ENCODE peak calls at places on chromosome 4, in five cellular contexts. N is OCI-LY7, K is sigmoid colon, G is mesenchymal stem cell, E is heart left ventricle. H is an unnamed sample. For H3K4me1, the result is how much of the 10 kb centered on the place peaks cover.

GRCh38 chr4:2593003-2593402 is 56.6 kb downstream of the FAM193A start:
- DNase-seq in N (no peak), K (no peak), G (no peak), E (no peak), H (no peak)

GRCh38 chr4:129344058-129344457 is 248.1 kb downstream of the C4orf33 start:
- DNase-seq in N (peak), K (no peak), G (peak), E (no peak), H (peak)

GRCh38 chr4:37717575-37717974 is 31.4 kb upstream of the RELL1 start:
- DNase-seq in N (no peak), K (no peak), G (peak), E (no peak), H (no peak)

GRCh38 chr4:7239844-7240243 is 47.5 kb downstream of the SORCS2 start:
- DNase-seq in N (no peak), K (no peak), G (no peak), E (peak), H (no peak)

GRCh38 chr4:31023109-31023508 is 302.9 kb downstream of the PCDH7 start:
- DNase-seq in N (no peak), K (no peak), G (no peak), E (no peak), H (no peak)

GRCh38 chr4:143207555-143207954 is 22.8 kb downstream of the USP38 start:
- DNase-seq in N (peak), K (no peak), G (peak), E (no peak), H (no peak)

GRCh38 chr4:26877946-26878345 is 17.3 kb downstream of the STIM2 start:
- DNase-seq in N (no peak), K (no peak), G (no peak), E (no peak), H (no peak)

GRCh38 chr4:3473943-3474335 is 10.8 kb downstream of the DOK7 start:
- DNase-seq in N (no peak), K (no peak), G (no peak), E (no peak), H (no peak)

GRCh38 chr4:2260336-2261109 is 1.4 kb downstream of the MXD4 start:
- DNase-seq in N (no peak), K (peak), G (no peak), E (peak), H (no peak)

GRCh38 chr4:156559346-156559745 is 412.3 kb downstream of the PDGFC start:
- DNase-seq in N (no peak), K (no peak), G (no peak), E (no peak), H (no peak)

GRCh38 chr4:70538869-70539268 is 20.5 kb downstream of the AMTN start:
- DNase-seq in N (no peak), K (no peak), G (no peak), E (no peak), H (no peak)

GRCh38 chr4:92234393-92235176 is 69.2 kb upstream of the GRID2 start:
- DNase-seq in N (no peak), K (no peak), G (peak), E (no peak), H (peak)

GRCh38 chr4:105620640-105621323 is 68.4 kb downstream of the ARHGEF38 start:
- DNase-seq in N (no peak), K (no peak), G (peak), E (peak), H (no peak)

GRCh38 chr4:173332963-173333657 is 1.0 kb downstream of the HMGB2 start:
- DNase-seq in N (no peak), K (no peak), G (peak), E (no peak), H (peak)

GRCh38 chr4:122450847-122451246 is 5.7 kb downstream of the IL2 start:
- DNase-seq in N (peak), K (no peak), G (peak), E (no peak), H (peak)

GRCh38 chr4:14259926-14260325 is 632.4 kb upstream of the BOD1L1 start:
- DNase-seq in N (no peak), K (no peak), G (no peak), E (no peak), H (no peak)

GRCh38 chr4:119678761-119679160 is 50.2 kb upstream of the PDE5A start:
- DNase-seq in N (no peak), K (no peak), G (no peak), E (no peak), H (no peak)

GRCh38 chr4:152257601-152258066 is 278.3 kb downstream of the FBXW7 start:
- DNase-seq in N (no peak), K (no peak), G (peak), E (no peak), H (peak)

GRCh38 chr4:6955261-6955911 is 45.8 kb downstream of the TBC1D14 start:
- DNase-seq in N (no peak), K (no peak), G (no peak), E (no peak), H (no peak)

GRCh38 chr4:162939086-162939485 is 227.6 kb downstream of the NAF1 start:
- DNase-seq in N (no peak), K (no peak), G (no peak), E (no peak), H (no peak)

GRCh38 chr4:114945616-114946015 is 167.8 kb downstream of the NDST4 start:
- DNase-seq in N (no peak), K (no peak), G (no peak), E (no peak), H (no peak)

GRCh38 chr4:77203380-77204197 is 46.6 kb downstream of the CCNG2 start:
- DNase-seq in N (peak), K (peak), G (peak), E (no peak), H (peak)

DNA sequence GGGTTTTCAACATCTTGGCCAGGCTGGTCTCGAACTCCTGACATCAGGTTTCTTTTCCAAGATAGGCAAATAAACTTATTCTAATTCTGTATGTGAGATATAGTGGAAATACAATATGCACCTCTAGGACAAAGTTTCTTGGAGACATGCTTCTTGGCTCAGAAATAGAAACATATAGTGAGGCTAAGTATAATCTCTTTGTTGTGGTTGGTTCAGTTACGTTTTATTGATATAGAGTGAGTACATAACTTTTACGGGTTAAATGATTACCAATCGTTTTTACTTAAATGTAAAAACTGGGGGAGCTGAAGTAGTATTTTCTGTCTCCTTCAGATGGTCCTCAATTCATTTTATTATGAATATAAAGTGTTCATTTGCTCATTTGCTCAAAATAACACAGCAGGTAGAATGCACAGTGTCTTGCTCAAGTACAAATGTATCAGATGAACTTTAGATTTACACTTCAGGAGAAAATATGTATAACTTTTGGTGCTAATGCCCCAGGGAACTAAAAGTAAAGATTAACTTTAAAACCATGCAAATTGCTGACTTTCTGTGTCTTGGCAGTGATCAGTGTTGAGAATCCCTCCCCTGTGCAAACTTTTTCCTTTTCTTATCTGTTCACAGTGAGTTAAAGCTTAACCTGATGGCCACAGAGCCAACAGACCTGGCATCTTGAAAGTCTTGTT is 77.6 kb downstream of the AFF1 start:
- DNase-seq in N (no peak), K (no peak), G (no peak), E (no peak), H (no peak)
- H3K4me1 ChIP-seq in N (half or more), K (half or more), G (under half), E (half or more), H (half or more)

GRCh38 chr4:8473198-8473919 is 32.8 kb downstream of the TRMT44 start:
- DNase-seq in N (no peak), K (no peak), G (no peak), E (no peak), H (no peak)
- H3K4me3 ChIP-seq in N (no peak), K (no peak), G (peak), E (no peak), H (no peak)

GRCh38 chr4:42646999-42647541 is 9.8 kb downstream of the ATP8A1 start:
- DNase-seq in N (no peak), K (no peak), G (no peak), E (no peak), H (no peak)
- H3K4me1 ChIP-seq in N (half or more), K (under half), G (under half), E (under half), H (under half)

DNA sequence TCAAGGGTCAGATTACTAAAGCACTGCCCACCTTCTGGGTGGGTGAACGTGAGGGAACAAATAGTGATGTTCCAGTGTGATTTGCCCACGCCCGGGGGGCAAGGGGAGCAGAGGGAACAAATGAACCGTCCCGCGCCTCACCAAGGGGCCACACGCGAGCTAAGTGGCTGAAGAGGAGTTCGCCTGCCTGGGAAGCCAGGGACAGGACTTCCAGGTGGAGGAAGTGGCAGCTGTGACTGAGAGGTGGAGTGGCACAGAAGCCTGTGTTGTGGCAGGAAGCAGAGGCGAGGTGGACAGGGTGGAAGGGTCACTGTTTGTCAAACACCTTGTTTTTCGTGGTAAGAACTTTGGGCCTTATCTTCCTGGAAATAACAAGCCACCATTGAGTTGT is 9.0 kb upstream of the SORBS2 start:
- DNase-seq in N (no peak), K (no peak), G (no peak), E (no peak), H (no peak)
- H3K4me3 ChIP-seq in N (no peak), K (no peak), G (no peak), E (no peak), H (no peak)

GRCh38 chr4:139552908-139553307 is 3.1 kb downstream of the SETD7 start:
- DNase-seq in N (no peak), K (no peak), G (peak), E (no peak), H (no peak)
- H3K4me1 ChIP-seq in N (half or more), K (under half), G (under half), E (half or more), H (under half)

GRCh38 chr4:53705151-53705764 is 114.0 kb upstream of the LNX1 start:
- DNase-seq in N (peak), K (no peak), G (no peak), E (no peak), H (no peak)

GRCh38 chr4:53703267-53703655 is 112.0 kb upstream of the LNX1 start:
- DNase-seq in N (no peak), K (no peak), G (no peak), E (no peak), H (no peak)

GRCh38 chr4:53704329-53704728 is 113.0 kb upstream of the LNX1 start:
- DNase-seq in N (no peak), K (no peak), G (no peak), E (no peak), H (no peak)

GRCh38 chr4:53705972-53706371 is 114.7 kb upstream of the LNX1 start:
- DNase-seq in N (no peak), K (no peak), G (no peak), E (no peak), H (no peak)

GRCh38 chr4:53702334-53703266 is 111.3 kb upstream of the LNX1 start:
- DNase-seq in N (peak), K (peak), G (peak), E (peak), H (peak)
- H3K4me3 ChIP-seq in N (peak), K (peak), G (peak), E (peak), H (no peak)